ENCODE peak calls at places on chromosomes 12 and 14, in seven cellular contexts. K is IMR-90, T is omental fat pad, W is lung, M is neural crest cell, R is HepG2, I is pancreas. G is an unnamed sample.
A peak's percentile ranks its signal among the peaks of the same experiment; 100 is the strongest.

GRCh38 chr14:90426663-90427062 is 29.8 kb downstream of the CALM1 start:
- DNase-seq in K (no peak), T (no peak), W (no peak), M (no peak), R (no peak), I (no peak), G (no peak)

GRCh38 chr14:38211258-38211735 is 3.6 kb downstream of the SSTR1 start:
- DNase-seq in K (no peak), T (no peak), W (no peak), M (no peak), R (no peak), I (no peak), G (no peak)

GRCh38 chr12:55955800-55956508 is 9.9 kb downstream of the PMEL start:
- DNase-seq in K (peak; percentile 76), T (no peak), W (no peak), M (no peak), R (peak; percentile 48), I (no peak), G (no peak)

GRCh38 chr14:104284107-104284592 is 145.8 kb downstream of the KIF26A start:
- DNase-seq in K (no peak), T (no peak), W (no peak), M (no peak), R (no peak), I (no peak), G (no peak)

GRCh38 chr14:53683229-53683628 is 273.4 kb downstream of the BMP4 start:
- DNase-seq in K (no peak), T (no peak), W (no peak), M (no peak), R (no peak), I (no peak), G (no peak)

GRCh38 chr12:50222275-50222783 is 55.2 kb upstream of the CERS5 start:
- DNase-seq in K (peak; percentile 95), T (no peak), W (peak; percentile 35), M (peak; percentile 30), R (no peak), I (no peak), G (peak; percentile 45)

GRCh38 chr12:67915335-67915851 is 73.9 kb upstream of the IFNG-AS1 start:
- DNase-seq in K (no peak), T (no peak), W (no peak), M (no peak), R (peak; percentile 8), I (no peak), G (no peak)

GRCh38 chr14:100323942-100324307 is 786 bp downstream of the SLC25A47 start:
- DNase-seq in K (no peak), T (no peak), W (no peak), M (no peak), R (no peak), I (no peak), G (no peak)

GRCh38 chr14:71355324-71356201 is 448.3 kb downstream of the PCNX1 start:
- DNase-seq in K (peak; percentile 68), T (no peak), W (no peak), M (no peak), R (no peak), I (no peak), G (no peak)

GRCh38 chr14:68174446-68174845 is 354.9 kb downstream of the RAD51B start:
- DNase-seq in K (peak; percentile 55), T (no peak), W (no peak), M (no peak), R (no peak), I (no peak), G (no peak)

GRCh38 chr12:104748790-104749189 is 209.3 kb downstream of the SLC41A2 start:
- DNase-seq in K (peak; percentile 60), T (no peak), W (no peak), M (no peak), R (no peak), I (no peak), G (no peak)

GRCh38 chr12:88896958-88897357 is 316.7 kb upstream of the KITLG start:
- DNase-seq in K (peak; percentile 91), T (no peak), W (no peak), M (no peak), R (no peak), I (no peak), G (no peak)

GRCh38 chr12:105226219-105226618 is 9.8 kb downstream of the APPL2 start:
- DNase-seq in K (peak; percentile 97), T (no peak), W (no peak), M (no peak), R (no peak), I (peak; percentile 47), G (peak; percentile 34)

GRCh38 chr12:15787801-15788200 is 1.4 kb downstream of the EPS8 start:
- DNase-seq in K (no peak), T (no peak), W (no peak), M (no peak), R (no peak), I (no peak), G (no peak)

GRCh38 chr12:64400041-64400440 is 4.2 kb upstream of the XPOT start:
- DNase-seq in K (peak; percentile 68), T (no peak), W (no peak), M (no peak), R (no peak), I (no peak), G (no peak)

GRCh38 chr14:66662374-66662773 is 154.4 kb downstream of the GPHN start:
- DNase-seq in K (no peak), T (no peak), W (no peak), M (no peak), R (peak; percentile 10), I (no peak), G (no peak)

GRCh38 chr12:77442633-77443032 is 377.3 kb upstream of the E2F7 start:
- DNase-seq in K (no peak), T (no peak), W (no peak), M (no peak), R (no peak), I (no peak), G (no peak)

GRCh38 chr14:85576161-85576560 is 46.2 kb downstream of the FLRT2 start:
- DNase-seq in K (peak; percentile 31), T (no peak), W (no peak), M (no peak), R (no peak), I (no peak), G (no peak)

GRCh38 chr12:53102883-53103807 is at the start of gene SOAT2:
- DNase-seq in K (no peak), T (no peak), W (no peak), M (no peak), R (peak; percentile 72), I (peak; percentile 34), G (peak; percentile 58)

GRCh38 chr12:125461831-125462230 is 396.6 kb downstream of the AACS start:
- DNase-seq in K (no peak), T (no peak), W (no peak), M (no peak), R (no peak), I (no peak), G (no peak)

GRCh38 chr12:117514016-117514415 is 152.6 kb upstream of the NOS1 start:
- DNase-seq in K (no peak), T (no peak), W (peak; percentile 33), M (no peak), R (no peak), I (no peak), G (no peak)

GRCh38 chr14:33652566-33653320 is 298.1 kb downstream of the EGLN3 start:
- DNase-seq in K (no peak), T (no peak), W (no peak), M (no peak), R (no peak), I (no peak), G (no peak)

GRCh38 chr12:7716391-7716790 is 5.2 kb downstream of the DPPA3 start:
- DNase-seq in K (no peak), T (no peak), W (no peak), M (no peak), R (peak; percentile 55), I (no peak), G (no peak)
- TF ChIP-seq CTCF in K (no peak), T (no peak), W (no peak), M (no peak), R (peak; percentile 68), I (no peak), G (peak; percentile 7)

DNA sequence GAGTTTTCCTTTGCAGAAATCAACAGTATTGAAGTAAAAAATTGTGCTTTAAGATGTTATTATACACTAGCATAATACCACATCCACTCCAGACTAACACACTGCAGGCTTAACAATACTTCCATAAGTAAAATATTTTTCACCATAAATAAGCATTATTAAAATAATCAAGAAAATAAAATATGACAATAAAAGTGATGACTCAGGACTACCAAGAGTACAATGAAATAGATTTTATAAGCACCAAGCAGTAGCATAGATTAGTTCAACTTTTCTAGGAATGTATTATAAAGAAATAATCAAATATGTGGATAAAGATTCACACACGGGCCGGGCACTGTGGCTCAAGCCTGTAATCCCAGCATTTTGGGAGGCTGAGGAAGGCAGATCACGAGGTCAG is 40.4 kb upstream of the MTHFD1 start:
- DNase-seq in K (no peak), T (no peak), W (no peak), M (no peak), R (no peak), I (no peak), G (no peak)
- TF ChIP-seq CTCF in K (no peak), T (no peak), W (no peak), M (no peak), R (no peak), I (no peak), G (no peak)

DNA sequence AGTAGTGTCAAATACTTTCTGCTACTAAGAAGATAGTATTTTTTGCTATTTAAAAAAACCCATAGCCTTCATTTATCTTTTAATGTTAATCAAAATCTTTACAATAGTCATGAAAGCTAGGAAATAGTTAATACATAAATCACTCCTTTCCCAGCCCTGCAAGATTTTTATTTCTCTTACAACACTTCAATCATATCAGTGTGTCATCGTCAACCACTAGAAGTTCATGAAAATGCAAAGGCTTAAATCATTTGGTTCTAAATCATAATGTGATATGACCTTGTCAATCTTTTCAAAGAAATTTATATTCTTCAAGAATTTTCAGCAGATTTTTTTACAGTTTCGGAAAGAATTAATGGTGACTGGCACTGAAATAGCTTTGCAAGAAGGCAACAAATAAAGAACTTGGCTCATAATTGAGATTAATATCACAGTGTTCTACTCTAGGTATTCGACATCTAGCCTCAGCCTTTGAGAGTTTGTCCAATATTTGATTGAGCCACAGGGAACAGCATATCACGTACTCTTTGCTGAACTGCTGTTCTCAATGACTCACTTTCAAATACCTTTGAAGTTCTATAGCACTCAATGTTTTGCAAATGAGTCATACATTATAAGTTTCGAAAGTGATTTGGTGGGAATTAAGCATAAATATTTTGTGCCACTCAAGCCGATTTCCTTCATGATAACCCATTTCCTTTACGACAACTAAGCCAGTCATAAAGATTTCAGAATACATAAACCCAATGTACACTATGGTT is 383.9 kb upstream of the FOXG1 start:
- DNase-seq in K (no peak), T (no peak), W (no peak), M (no peak), R (peak; percentile 44), I (no peak), G (no peak)
- TF ChIP-seq CTCF in K (no peak), T (no peak), W (no peak), M (no peak), R (no peak), I (no peak), G (no peak)

DNA sequence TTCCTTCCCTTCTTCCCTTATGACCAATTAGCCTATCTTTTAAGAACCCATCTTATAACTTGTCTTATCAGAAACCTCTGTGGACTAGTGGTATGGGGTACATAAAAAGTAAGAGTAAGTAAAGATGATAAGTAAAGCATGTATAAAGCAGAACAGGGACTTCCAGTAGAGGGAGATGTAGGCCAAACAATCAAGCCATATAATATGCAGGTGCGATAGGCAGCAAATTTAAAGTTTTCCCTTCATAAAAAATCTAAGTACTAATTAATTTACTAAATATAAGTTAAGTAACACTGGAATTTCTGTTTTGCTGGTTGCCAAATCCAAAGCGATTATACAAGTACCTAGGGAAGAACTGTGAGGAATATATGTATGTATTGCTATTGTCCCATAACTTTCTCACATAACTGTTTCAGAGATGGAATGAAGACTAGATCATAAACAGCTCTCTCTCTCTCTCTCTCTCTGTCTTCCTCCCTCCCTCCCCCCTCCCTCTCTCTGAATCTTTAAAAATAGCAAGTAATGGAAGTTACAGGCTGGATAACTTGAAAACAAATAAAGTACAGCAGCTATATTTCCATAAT is 25.7 kb downstream of the METTL25 start:
- DNase-seq in K (peak; percentile 54), T (no peak), W (no peak), M (no peak), R (no peak), I (no peak), G (no peak)
- TF ChIP-seq CTCF in K (peak; percentile 62), T (no peak), W (no peak), M (peak; percentile 66), R (peak; percentile 43), I (peak; percentile 18), G (peak; percentile 58)